ENCODE peak calls at places on chromosomes 7 and 10, in eight cellular contexts. H is MM.1S; F is BJ; V is neural crest cell; W is stomach; J is CD4-positive, alpha-beta T cell; X is A549; E is nephron progenitor cell. Z is an unnamed sample.
A peak's percentile ranks its signal among the peaks of the same experiment; 100 is the strongest.

GRCh38 chr7:28300488-28300887 is 111.8 kb upstream of the CREB5 start:
- DNase-seq in V (no peak), H (no peak), X (no peak), J (no peak), E (no peak), W (no peak), F (no peak), Z (no peak)

GRCh38 chr10:86645111-86645445 is 9.3 kb upstream of the OPN4 start:
- DNase-seq in F (no peak), W (peak; percentile 11), E (no peak), X (no peak), J (no peak), V (no peak), H (no peak), Z (no peak)

GRCh38 chr7:26397326-26397725 is 105.7 kb downstream of the SNX10 start:
- DNase-seq in V (no peak), W (no peak), J (no peak), E (no peak), X (no peak), H (no peak), F (no peak), Z (no peak)

GRCh38 chr7:106217089-106217542 is 67.7 kb downstream of the NAMPT start:
- DNase-seq in H (no peak), X (peak; percentile 64), E (no peak), J (no peak), F (no peak), W (peak; percentile 84), V (no peak), Z (no peak)

GRCh38 chr7:722847-723246 is 3.7 kb upstream of the DNAAF5 start:
- DNase-seq in H (no peak), X (no peak), F (no peak), J (no peak), E (no peak), W (no peak), V (no peak), Z (no peak)

GRCh38 chr10:14358886-14359573 is 28.3 kb upstream of the FRMD4A start:
- DNase-seq in E (no peak), F (no peak), H (no peak), W (no peak), J (no peak), V (no peak), X (no peak), Z (no peak)

GRCh38 chr7:32680259-32681173 is 185.2 kb downstream of the AVL9 start:
- DNase-seq in E (no peak), V (no peak), F (no peak), W (peak; percentile 44), J (no peak), H (no peak), X (no peak), Z (peak; percentile 11)

GRCh38 chr10:24616536-24616935 is 107.2 kb downstream of the ARHGAP21 start:
- DNase-seq in W (no peak), J (no peak), X (no peak), E (no peak), F (no peak), H (no peak), V (no peak), Z (no peak)

GRCh38 chr7:106599343-106599698 is 61.6 kb downstream of the CCDC71L start:
- DNase-seq in E (no peak), V (no peak), X (no peak), F (no peak), J (no peak), W (no peak), H (no peak), Z (no peak)

GRCh38 chr10:49153971-49154370 is 20.1 kb upstream of the FAM170B start:
- DNase-seq in J (no peak), F (no peak), H (no peak), E (no peak), V (no peak), W (no peak), X (no peak), Z (no peak)

GRCh38 chr7:95693551-95694333 is 78.6 kb upstream of the DYNC1I1 start:
- DNase-seq in H (no peak), E (no peak), F (no peak), V (no peak), W (no peak), X (peak; percentile 25), J (no peak), Z (no peak)

GRCh38 chr7:37916017-37916672 is 472 bp downstream of the SFRP4 start:
- DNase-seq in V (no peak), E (peak; percentile 8), W (no peak), F (no peak), H (no peak), J (no peak), X (peak; percentile 73), Z (peak; percentile 12)

GRCh38 chr7:97064972-97065587 is 40.4 kb upstream of the DLX5 start:
- DNase-seq in X (peak; percentile 59), V (peak; percentile 14), J (no peak), W (no peak), H (peak; percentile 58), F (no peak), E (peak; percentile 36), Z (peak; percentile 21)

GRCh38 chr10:101217450-101218281 is 11.6 kb downstream of the LBX1 start:
- DNase-seq in J (no peak), F (no peak), V (peak; percentile 74), E (peak; percentile 85), H (no peak), W (no peak), X (peak; percentile 72), Z (no peak)
- TF ChIP-seq CTCF in J (no peak), F (peak; percentile 48), V (peak; percentile 54), E (peak; percentile 40), H (peak; percentile 17), W (no peak), X (peak; percentile 60), Z (no peak)

DNA sequence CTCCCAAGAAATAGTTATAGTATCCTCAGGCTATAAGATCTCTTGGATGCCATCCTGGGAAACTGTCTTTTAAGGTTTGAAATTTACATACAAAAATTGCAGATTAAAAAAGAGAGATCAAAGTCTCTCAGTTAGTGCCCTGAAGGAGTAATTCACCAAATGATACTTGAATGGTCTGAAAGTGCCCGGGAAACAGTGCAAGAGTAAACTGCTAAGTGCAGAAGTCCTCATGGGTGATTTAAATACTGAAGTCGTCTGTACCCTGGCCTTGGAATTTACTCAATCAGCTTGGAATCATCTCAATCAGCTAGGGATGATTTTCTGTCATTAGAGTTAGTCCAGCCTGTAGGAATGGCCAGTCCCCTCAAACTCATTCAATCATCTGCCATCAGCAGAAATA is 155.3 kb downstream of the GLI3 start:
- DNase-seq in F (no peak), H (no peak), V (no peak), W (no peak), J (no peak), E (no peak), X (no peak), Z (no peak)
- TF ChIP-seq CTCF in F (no peak), H (no peak), V (no peak), W (no peak), J (no peak), E (no peak), X (no peak), Z (no peak)

DNA sequence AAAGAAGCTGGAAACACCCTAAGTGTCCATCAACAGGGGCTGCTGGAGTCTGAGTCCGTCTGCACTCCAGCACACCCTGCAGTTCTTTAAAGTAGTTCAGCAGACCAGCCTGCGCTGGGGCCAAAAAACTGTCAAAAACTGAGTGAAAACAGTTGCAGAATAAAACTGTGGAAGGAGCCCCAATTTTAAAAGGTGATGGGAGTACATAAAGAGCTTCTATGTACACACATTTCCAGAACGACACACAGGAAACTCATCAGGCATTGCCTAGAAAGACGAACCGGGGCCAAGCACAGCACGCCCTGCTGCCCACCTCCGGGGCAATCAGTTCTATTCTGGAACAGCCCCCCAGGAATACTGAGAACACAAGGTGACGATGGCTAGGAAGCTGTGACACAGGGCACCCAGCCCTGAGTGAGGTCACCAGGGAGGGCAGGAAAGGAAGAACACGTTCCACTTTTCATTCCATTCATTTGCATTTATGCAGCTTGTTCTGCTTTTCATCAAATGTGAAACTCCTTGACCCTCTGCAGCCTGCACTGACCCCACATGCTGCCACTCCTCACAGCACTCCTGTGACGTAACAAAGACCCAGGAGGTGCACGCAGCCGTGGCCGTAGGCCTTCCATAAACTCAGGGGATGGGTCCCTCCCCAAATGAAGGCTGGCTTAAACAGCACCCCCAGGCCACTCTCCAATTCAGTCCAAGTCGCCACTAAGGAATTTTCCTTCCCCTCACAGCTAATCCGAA is 29.0 kb downstream of the MAD1L1 start:
- DNase-seq in E (no peak), H (no peak), F (no peak), J (no peak), X (no peak), W (no peak), V (no peak), Z (no peak)
- TF ChIP-seq CTCF in E (no peak), H (no peak), F (no peak), J (no peak), X (no peak), W (no peak), V (no peak), Z (no peak)

DNA sequence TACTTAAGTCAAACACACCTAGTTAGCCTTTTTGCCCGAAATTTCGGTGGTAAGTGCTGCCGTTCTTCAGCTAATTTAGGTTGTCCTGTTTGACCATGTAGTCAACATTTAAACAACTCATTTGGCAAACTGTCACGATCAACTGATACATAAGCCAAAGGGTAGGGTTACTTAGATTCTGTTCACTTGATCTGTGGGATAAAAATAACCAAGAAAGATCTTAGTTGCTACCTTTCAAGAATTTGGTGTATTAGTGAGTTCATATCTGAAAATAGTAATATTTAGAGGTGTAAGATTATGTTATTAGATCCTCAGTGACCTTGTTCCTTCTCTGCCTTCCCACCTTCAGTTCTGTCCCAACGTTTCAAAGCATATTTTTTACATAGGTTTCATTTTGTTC is 2.0 kb downstream of the TNKS2 start:
- DNase-seq in V (no peak), E (no peak), J (no peak), F (no peak), H (no peak), W (no peak), X (no peak), Z (no peak)
- TF ChIP-seq CTCF in V (no peak), E (no peak), J (no peak), F (no peak), H (no peak), W (no peak), X (no peak), Z (no peak)

GRCh38 chr7:87779806-87780205 is 96.4 kb downstream of the SLC25A40 start:
- DNase-seq in E (no peak), W (no peak), V (no peak), F (no peak), J (no peak), H (no peak), X (no peak), Z (no peak)

GRCh38 chr7:87785368-87785995 is 90.7 kb downstream of the SLC25A40 start:
- DNase-seq in E (no peak), X (no peak), H (no peak), V (no peak), J (no peak), W (no peak), F (no peak), Z (no peak)

DNA sequence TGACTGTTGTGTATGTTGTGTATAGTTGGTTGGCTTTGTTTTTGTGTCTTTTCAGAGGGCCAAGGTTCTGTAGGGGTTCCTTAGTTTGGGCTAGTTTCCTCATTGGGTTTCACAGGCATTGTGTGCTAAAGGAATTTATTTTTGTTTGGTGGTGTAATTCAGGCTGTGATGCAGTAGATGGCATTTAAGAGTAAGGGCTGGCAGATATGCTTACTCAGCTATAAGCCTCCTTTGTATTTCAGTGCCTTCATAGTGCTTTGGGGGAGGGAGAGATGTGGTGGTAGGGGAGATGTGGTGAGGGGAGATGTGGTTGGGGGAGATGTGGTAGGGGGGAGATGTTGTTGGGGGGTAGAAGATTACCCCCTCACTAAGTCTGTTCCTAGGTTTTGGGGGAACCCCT is 91.7 kb downstream of the SLC25A40 start:
- DNase-seq in J (no peak), W (no peak), V (no peak), F (no peak), X (no peak), H (peak; percentile 46), E (no peak), Z (no peak)
- TF ChIP-seq CTCF in J (no peak), W (no peak), V (no peak), F (no peak), X (no peak), H (peak; percentile 48), E (no peak), Z (no peak)

Z was measured in activated CD8-positive, alpha-beta T cell treated with anti-CD3 and anti-CD28 coated beads for 36 hours.